ENCODE peak calls at places on chromosome 4, in five cellular contexts. One of them, this sample, is unnamed.

GRCh38 chr4:60992037-60992436 is 208.1 kb upstream of the ADGRL3 start:
- DNase-seq in naive thymus-derived CD8-positive, alpha-beta T cell: no peak
- DNase-seq in activated T-cell treated with anti-CD3 and anti-CD28 coated beads for 48 hours: no peak
- DNase-seq in HS-5: peak
- DNase-seq in adipocyte: peak
- DNase-seq in this sample: no peak

GRCh38 chr4:2413821-2414610 is 4.4 kb downstream of the ZFYVE28 start:
- DNase-seq in adipocyte: peak
- DNase-seq in HS-5: no peak
- DNase-seq in naive thymus-derived CD8-positive, alpha-beta T cell: no peak
- DNase-seq in activated T-cell treated with anti-CD3 and anti-CD28 coated beads for 48 hours: peak
- DNase-seq in this sample: no peak

GRCh38 chr4:187798385-187798784 is 197.2 kb upstream of the ZFP42 start:
- DNase-seq in activated T-cell treated with anti-CD3 and anti-CD28 coated beads for 48 hours: no peak
- DNase-seq in adipocyte: no peak
- DNase-seq in naive thymus-derived CD8-positive, alpha-beta T cell: no peak
- DNase-seq in HS-5: no peak
- DNase-seq in this sample: no peak

GRCh38 chr4:3766791-3767561 is 791 bp downstream of the ADRA2C start:
- DNase-seq in HS-5: no peak
- DNase-seq in activated T-cell treated with anti-CD3 and anti-CD28 coated beads for 48 hours: no peak
- DNase-seq in naive thymus-derived CD8-positive, alpha-beta T cell: no peak
- DNase-seq in adipocyte: no peak
- DNase-seq in this sample: no peak

GRCh38 chr4:71287305-71287704 is 51.5 kb upstream of the SLC4A4 start:
- DNase-seq in naive thymus-derived CD8-positive, alpha-beta T cell: no peak
- DNase-seq in HS-5: no peak
- DNase-seq in activated T-cell treated with anti-CD3 and anti-CD28 coated beads for 48 hours: no peak
- DNase-seq in adipocyte: peak
- DNase-seq in this sample: no peak

GRCh38 chr4:123876640-123877039 is 480.0 kb downstream of the SPRY1 start:
- DNase-seq in naive thymus-derived CD8-positive, alpha-beta T cell: no peak
- DNase-seq in HS-5: no peak
- DNase-seq in activated T-cell treated with anti-CD3 and anti-CD28 coated beads for 48 hours: no peak
- DNase-seq in adipocyte: no peak
- DNase-seq in this sample: no peak

GRCh38 chr4:102531441-102531840 is 30.3 kb downstream of the NFKB1 start:
- DNase-seq in naive thymus-derived CD8-positive, alpha-beta T cell: no peak
- DNase-seq in activated T-cell treated with anti-CD3 and anti-CD28 coated beads for 48 hours: no peak
- DNase-seq in HS-5: no peak
- DNase-seq in adipocyte: peak
- DNase-seq in this sample: no peak

GRCh38 chr4:25567253-25567652 is 88.4 kb upstream of the SLC34A2 start:
- DNase-seq in activated T-cell treated with anti-CD3 and anti-CD28 coated beads for 48 hours: no peak
- DNase-seq in adipocyte: no peak
- DNase-seq in HS-5: no peak
- DNase-seq in naive thymus-derived CD8-positive, alpha-beta T cell: no peak
- DNase-seq in this sample: peak

GRCh38 chr4:121738780-121739547 is 26.0 kb downstream of the SMIM43 start:
- DNase-seq in activated T-cell treated with anti-CD3 and anti-CD28 coated beads for 48 hours: no peak
- DNase-seq in naive thymus-derived CD8-positive, alpha-beta T cell: no peak
- DNase-seq in HS-5: no peak
- DNase-seq in adipocyte: no peak
- DNase-seq in this sample: no peak

GRCh38 chr4:59060002-59060846 is 1950.0 kb upstream of the IGFBP7 start:
- DNase-seq in adipocyte: no peak
- DNase-seq in naive thymus-derived CD8-positive, alpha-beta T cell: peak
- DNase-seq in HS-5: no peak
- DNase-seq in activated T-cell treated with anti-CD3 and anti-CD28 coated beads for 48 hours: no peak
- DNase-seq in this sample: no peak

GRCh38 chr4:5813882-5814255 is 79.0 kb downstream of the CRMP1 start:
- DNase-seq in adipocyte: no peak
- DNase-seq in HS-5: no peak
- DNase-seq in naive thymus-derived CD8-positive, alpha-beta T cell: no peak
- DNase-seq in activated T-cell treated with anti-CD3 and anti-CD28 coated beads for 48 hours: no peak
- DNase-seq in this sample: no peak

GRCh38 chr4:147138171-147138570 is 192.5 kb upstream of the TTC29 start:
- DNase-seq in activated T-cell treated with anti-CD3 and anti-CD28 coated beads for 48 hours: no peak
- DNase-seq in HS-5: no peak
- DNase-seq in adipocyte: peak
- DNase-seq in naive thymus-derived CD8-positive, alpha-beta T cell: no peak
- DNase-seq in this sample: no peak

GRCh38 chr4:104870495-104871228 is 276.0 kb upstream of the TET2 start:
- DNase-seq in adipocyte: no peak
- DNase-seq in HS-5: no peak
- DNase-seq in activated T-cell treated with anti-CD3 and anti-CD28 coated beads for 48 hours: no peak
- DNase-seq in naive thymus-derived CD8-positive, alpha-beta T cell: no peak
- DNase-seq in this sample: no peak

GRCh38 chr4:138802499-138802898 is 213.1 kb upstream of the NOCT start:
- DNase-seq in activated T-cell treated with anti-CD3 and anti-CD28 coated beads for 48 hours: no peak
- DNase-seq in naive thymus-derived CD8-positive, alpha-beta T cell: no peak
- DNase-seq in adipocyte: peak
- DNase-seq in HS-5: peak
- DNase-seq in this sample: no peak

GRCh38 chr4:186543206-186543605 is 12.2 kb downstream of the MTNR1A start:
- DNase-seq in HS-5: no peak
- DNase-seq in activated T-cell treated with anti-CD3 and anti-CD28 coated beads for 48 hours: no peak
- DNase-seq in naive thymus-derived CD8-positive, alpha-beta T cell: no peak
- DNase-seq in adipocyte: no peak
- DNase-seq in this sample: no peak

GRCh38 chr4:119135721-119136121 is at the start of gene MYOZ2:
- DNase-seq in adipocyte: peak
- DNase-seq in activated T-cell treated with anti-CD3 and anti-CD28 coated beads for 48 hours: no peak
- DNase-seq in naive thymus-derived CD8-positive, alpha-beta T cell: no peak
- DNase-seq in HS-5: no peak
- DNase-seq in this sample: no peak

GRCh38 chr4:150722908-150723362 is 141.0 kb downstream of the MAB21L2 start:
- DNase-seq in naive thymus-derived CD8-positive, alpha-beta T cell: no peak
- DNase-seq in HS-5: no peak
- DNase-seq in activated T-cell treated with anti-CD3 and anti-CD28 coated beads for 48 hours: no peak
- DNase-seq in adipocyte: peak
- DNase-seq in this sample: no peak

GRCh38 chr4:37960098-37960497 is at the start of gene PTTG2:
- DNase-seq in adipocyte: no peak
- DNase-seq in activated T-cell treated with anti-CD3 and anti-CD28 coated beads for 48 hours: no peak
- DNase-seq in naive thymus-derived CD8-positive, alpha-beta T cell: no peak
- DNase-seq in HS-5: no peak
- DNase-seq in this sample: peak

GRCh38 chr4:1872918-1873269 is 1.7 kb downstream of the NSD2 start:
- DNase-seq in activated T-cell treated with anti-CD3 and anti-CD28 coated beads for 48 hours: no peak
- DNase-seq in HS-5: peak
- DNase-seq in naive thymus-derived CD8-positive, alpha-beta T cell: no peak
- DNase-seq in adipocyte: peak
- DNase-seq in this sample: no peak

GRCh38 chr4:109302366-109303140 is at the start of gene COL25A1:
- DNase-seq in naive thymus-derived CD8-positive, alpha-beta T cell: peak
- DNase-seq in HS-5: peak
- DNase-seq in activated T-cell treated with anti-CD3 and anti-CD28 coated beads for 48 hours: peak
- DNase-seq in adipocyte: peak
- DNase-seq in this sample: no peak

This sample was measured in Karpas-422.